ENCODE peak calls at places on chromosomes 5 and 9, in five cellular contexts. F is stomach, U is naive B cell, X is NCI-H446 treated with DMSO at 0.1 percent for 48 hours, P is OCI-LY7. I is an unnamed sample.

GRCh38 chr9:91089405-91090131 is 272.1 kb downstream of the AUH start:
- DNase-seq in F (peak; percentile 43), U (no peak), X (no peak), P (peak; percentile 61), I (peak; percentile 33)

GRCh38 chr5:37918420-37918819 is 78.6 kb upstream of the GDNF start:
- DNase-seq in F (no peak), U (no peak), X (no peak), P (no peak), I (no peak)

GRCh38 chr9:133137451-133138231 is 16.6 kb upstream of the RALGDS start:
- DNase-seq in F (peak; percentile 79), U (no peak), X (no peak), P (no peak), I (no peak)

GRCh38 chr9:125176632-125177031 is 13.0 kb downstream of the PPP6C start:
- DNase-seq in F (no peak), U (no peak), X (no peak), P (no peak), I (no peak)

GRCh38 chr5:143569213-143569663 is 165.8 kb upstream of the NR3C1 start:
- DNase-seq in F (no peak), U (no peak), X (no peak), P (no peak), I (no peak)

GRCh38 chr5:54738118-54738972 is 220.8 kb downstream of the SNX18 start:
- DNase-seq in F (peak; percentile 77), U (no peak), X (no peak), P (no peak), I (no peak)

GRCh38 chr5:100693481-100693880 is 158.3 kb downstream of the FAM174A start:
- DNase-seq in F (no peak), U (no peak), X (no peak), P (no peak), I (no peak)

GRCh38 chr5:87383216-87383615 is 29.5 kb downstream of the CCNH start:
- DNase-seq in F (no peak), U (no peak), X (no peak), P (no peak), I (no peak)

GRCh38 chr9:81462759-81463158 is 226.6 kb downstream of the TLE1 start:
- DNase-seq in F (no peak), U (no peak), X (no peak), P (no peak), I (no peak)

GRCh38 chr9:114968710-114969109 is 38.3 kb upstream of the TNFSF8 start:
- DNase-seq in F (no peak), U (no peak), X (no peak), P (no peak), I (peak; percentile 35)

GRCh38 chr5:36478646-36479307 is 127.6 kb upstream of the SLC1A3 start:
- DNase-seq in F (no peak), U (no peak), X (no peak), P (no peak), I (no peak)

GRCh38 chr5:9698125-9698848 is 68.1 kb upstream of the TAS2R1 start:
- DNase-seq in F (no peak), U (no peak), X (no peak), P (no peak), I (no peak)

GRCh38 chr5:142801495-142801871 is 31.3 kb downstream of the ARHGAP26 start:
- DNase-seq in F (no peak), U (no peak), X (no peak), P (no peak), I (no peak)

GRCh38 chr5:96093890-96094381 is 132.3 kb upstream of the ELL2 start:
- DNase-seq in F (no peak), U (no peak), X (no peak), P (no peak), I (no peak)

GRCh38 chr9:109935406-109936087 is 155.5 kb downstream of the PALM2AKAP2 start:
- DNase-seq in F (no peak), U (no peak), X (no peak), P (no peak), I (no peak)

GRCh38 chr5:78320461-78320860 is 26.0 kb upstream of the AP3B1 start:
- DNase-seq in F (no peak), U (peak; percentile 1), X (no peak), P (peak; percentile 32), I (peak; percentile 41)

GRCh38 chr9:16869140-16869903 is 1.1 kb downstream of the BNC2 start:
- DNase-seq in F (no peak), U (no peak), X (peak; percentile 52), P (no peak), I (no peak)

GRCh38 chr9:128992995-128993394 is 35.1 kb downstream of the SH3GLB2 start:
- DNase-seq in F (peak; percentile 51), U (no peak), X (no peak), P (peak; percentile 16), I (no peak)

GRCh38 chr5:133704411-133704810 is 92.1 kb upstream of the FSTL4 start:
- DNase-seq in F (peak; percentile 4), U (no peak), X (no peak), P (no peak), I (no peak)

GRCh38 chr5:36887532-36887931 is 11.0 kb downstream of the NIPBL start:
- DNase-seq in F (no peak), U (no peak), X (no peak), P (no peak), I (no peak)

GRCh38 chr5:15577132-15577531 is 77.2 kb downstream of the FBXL7 start:
- DNase-seq in F (no peak), U (no peak), X (no peak), P (no peak), I (no peak)

GRCh38 chr5:142322747-142323479 is 1.9 kb downstream of the SPRY4 start:
- DNase-seq in F (no peak), U (no peak), X (no peak), P (no peak), I (no peak)

GRCh38 chr5:6181871-6182270 is 196.5 kb downstream of the MED10 start:
- DNase-seq in F (no peak), U (no peak), X (no peak), P (no peak), I (no peak)

I was measured in GM12865.